ENCODE peak calls at places on chromosomes 1 and 21, in six cellular contexts. I is tibial artery, A is A172, R is NCI-H748 treated with DMSO at 0.1 percent for 48 hours, W is bronchial epithelial cell, E is NCI-H460. K is an unnamed sample.
A peak's percentile ranks its signal among the peaks of the same experiment; 100 is the strongest.

GRCh38 chr1:240559781-240560180 is 52.2 kb downstream of the GREM2 start:
- DNase-seq in I (no peak), A (peak; percentile 26), R (no peak), W (no peak), E (no peak), K (no peak)

GRCh38 chr1:37930246-37931142 is 16.4 kb downstream of the INPP5B start:
- DNase-seq in I (no peak), A (no peak), R (no peak), W (peak; percentile 57), E (no peak), K (no peak)

GRCh38 chr1:100419072-100419471 is 66.8 kb downstream of the CDC14A start:
- DNase-seq in I (no peak), A (no peak), R (no peak), W (no peak), E (no peak), K (no peak)

GRCh38 chr21:45026066-45026745 is 48.2 kb upstream of the ADARB1 start:
- DNase-seq in I (peak; percentile 88), A (no peak), R (no peak), W (no peak), E (no peak), K (no peak)

GRCh38 chr1:203199481-203200058 is 13.1 kb upstream of the CHI3L1 start:
- DNase-seq in I (no peak), A (peak; percentile 30), R (no peak), W (no peak), E (no peak), K (no peak)

GRCh38 chr1:26015358-26015757 is 6.2 kb upstream of the EXTL1 start:
- DNase-seq in I (no peak), A (no peak), R (no peak), W (peak; percentile 51), E (no peak), K (no peak)

GRCh38 chr1:36542962-36543515 is 60.3 kb upstream of the CSF3R start:
- DNase-seq in I (peak; percentile 28), A (peak; percentile 2), R (no peak), W (no peak), E (no peak), K (no peak)

GRCh38 chr1:96519851-96520281 is 201.7 kb upstream of the PTBP2 start:
- DNase-seq in I (no peak), A (no peak), R (no peak), W (no peak), E (no peak), K (no peak)

GRCh38 chr1:28428990-28429520 is 59.5 kb downstream of the PHACTR4 start:
- DNase-seq in I (no peak), A (no peak), R (no peak), W (no peak), E (no peak), K (no peak)

GRCh38 chr1:6261615-6261995 is 707 bp upstream of the GPR153 start:
- DNase-seq in I (no peak), A (no peak), R (no peak), W (no peak), E (no peak), K (no peak)

GRCh38 chr1:226990133-226990716 is 50.1 kb downstream of the COQ8A start:
- DNase-seq in I (no peak), A (no peak), R (no peak), W (no peak), E (no peak), K (no peak)

GRCh38 chr1:203929741-203930309 is 68.4 kb downstream of the SNRPE start:
- DNase-seq in I (no peak), A (no peak), R (no peak), W (no peak), E (no peak), K (no peak)